ENCODE peak calls at places on chromosomes 16 and 17, in six cellular contexts. D is astrocyte of the spinal cord, M is IMR-90, I is AG09309, W is AG10803, N is fibroblast of lung. K is an unnamed sample.

GRCh38 chr17:48630925-48631692 is 5.0 kb upstream of the HOXB9 start:
- DNase-seq in D (no peak), M (no peak), I (no peak), W (no peak), N (no peak), K (no peak)

GRCh38 chr16:57530104-57530522 is 6.3 kb downstream of the CCDC102A start:
- DNase-seq in D (peak; percentile 68), M (peak; percentile 76), I (no peak), W (peak; percentile 38), N (peak; percentile 58), K (peak; percentile 78)

GRCh38 chr16:25014500-25015147 is 545 bp downstream of the ARHGAP17 start:
- DNase-seq in D (peak; percentile 42), M (peak; percentile 48), I (no peak), W (peak; percentile 59), N (peak; percentile 52), K (peak; percentile 55)

GRCh38 chr17:1800240-1800639 is 29.5 kb downstream of the SMYD4 start:
- DNase-seq in D (no peak), M (no peak), I (no peak), W (no peak), N (no peak), K (no peak)

GRCh38 chr17:61458000-61458399 is 5.8 kb downstream of the TBX4 start:
- DNase-seq in D (no peak), M (no peak), I (no peak), W (no peak), N (no peak), K (no peak)

GRCh38 chr16:4693956-4694663 is 748 bp downstream of the NUDT16L1 start:
- DNase-seq in D (peak; percentile 33), M (peak; percentile 38), I (peak; percentile 24), W (peak; percentile 46), N (peak; percentile 67), K (peak; percentile 36)

GRCh38 chr16:87201052-87201451 is 116.1 kb downstream of the C16orf95 start:
- DNase-seq in D (peak; percentile 98), M (peak; percentile 99), I (peak; percentile 96), W (peak; percentile 99), N (peak; percentile 99), K (peak; percentile 100)

GRCh38 chr17:47850373-47850691 is 631 bp downstream of the SP6 start:
- DNase-seq in D (no peak), M (no peak), I (no peak), W (no peak), N (no peak), K (no peak)

GRCh38 chr16:49441366-49441780 is 67.8 kb downstream of the C16orf78 start:
- DNase-seq in D (no peak), M (no peak), I (no peak), W (no peak), N (no peak), K (peak; percentile 8)

GRCh38 chr17:38334480-38335364 is 9.0 kb downstream of the GPR179 start:
- DNase-seq in D (no peak), M (no peak), I (no peak), W (no peak), N (no peak), K (no peak)

GRCh38 chr17:45019177-45019711 is 32.2 kb downstream of the DCAKD start:
- DNase-seq in D (no peak), M (peak; percentile 34), I (no peak), W (peak; percentile 48), N (peak; percentile 44), K (peak; percentile 61)

GRCh38 chr16:22762486-22762885 is 51.5 kb upstream of the HS3ST2 start:
- DNase-seq in D (no peak), M (no peak), I (no peak), W (no peak), N (no peak), K (no peak)

GRCh38 chr17:31674717-31675349 is 184.2 kb downstream of the COPRS start:
- DNase-seq in D (peak; percentile 52), M (peak; percentile 80), I (peak; percentile 16), W (no peak), N (peak; percentile 53), K (peak; percentile 34)

GRCh38 chr17:7951143-7951792 is 19.3 kb downstream of the CNTROB start:
- DNase-seq in D (no peak), M (no peak), I (no peak), W (no peak), N (no peak), K (no peak)

GRCh38 chr17:50196036-50196435 is 5.4 kb downstream of the COL1A1 start:
- DNase-seq in D (no peak), M (peak; percentile 30), I (no peak), W (peak; percentile 29), N (no peak), K (no peak)

GRCh38 chr16:48501516-48502377 is 108.2 kb downstream of the N4BP1 start:
- DNase-seq in D (no peak), M (no peak), I (no peak), W (no peak), N (no peak), K (peak; percentile 48)

GRCh38 chr17:78745407-78746088 is 36.5 kb downstream of the CYTH1 start:
- DNase-seq in D (peak; percentile 40), M (peak; percentile 49), I (no peak), W (peak; percentile 50), N (peak; percentile 62), K (peak; percentile 66)

GRCh38 chr17:78903101-78903779 is at the start of gene CEP295NL:
- DNase-seq in D (peak; percentile 46), M (peak; percentile 63), I (no peak), W (peak; percentile 40), N (peak; percentile 49), K (peak; percentile 43)

GRCh38 chr16:85256190-85256739 is 144.0 kb upstream of the CIBAR2 start:
- DNase-seq in D (no peak), M (no peak), I (no peak), W (no peak), N (no peak), K (no peak)

GRCh38 chr17:49074851-49075540 is 57.6 kb upstream of the B4GALNT2 start:
- DNase-seq in D (peak; percentile 51), M (no peak), I (no peak), W (peak; percentile 47), N (no peak), K (no peak)

GRCh38 chr16:69711115-69711740 is 15.1 kb downstream of the NQO1 start:
- DNase-seq in D (peak; percentile 66), M (peak; percentile 81), I (peak; percentile 46), W (no peak), N (no peak), K (peak; percentile 73)

GRCh38 chr16:23847938-23848337 is 12.2 kb downstream of the PRKCB start:
- DNase-seq in D (no peak), M (no peak), I (no peak), W (no peak), N (no peak), K (no peak)

GRCh38 chr17:39547713-39548478 is 59.8 kb downstream of the NEUROD2 start:
- DNase-seq in D (peak; percentile 32), M (no peak), I (no peak), W (peak; percentile 27), N (peak; percentile 45), K (peak; percentile 64)

GRCh38 chr17:45264430-45264829 is 2.5 kb upstream of the SPATA32 start:
- DNase-seq in D (no peak), M (no peak), I (no peak), W (no peak), N (no peak), K (no peak)

GRCh38 chr17:65360961-65361552 is 200.4 kb downstream of the AXIN2 start:
- DNase-seq in D (no peak), M (no peak), I (no peak), W (no peak), N (no peak), K (no peak)

GRCh38 chr16:65004570-65004969 is 117.3 kb downstream of the CDH11 start:
- DNase-seq in D (no peak), M (no peak), I (no peak), W (no peak), N (no peak), K (no peak)

GRCh38 chr16:65015577-65015976 is 106.3 kb downstream of the CDH11 start:
- DNase-seq in D (peak; percentile 67), M (no peak), I (no peak), W (no peak), N (no peak), K (no peak)

GRCh38 chr16:65012357-65012756 is 109.5 kb downstream of the CDH11 start:
- DNase-seq in D (peak; percentile 48), M (peak; percentile 83), I (peak; percentile 40), W (peak; percentile 61), N (peak; percentile 34), K (peak; percentile 61)

GRCh38 chr16:65005696-65006095 is 116.2 kb downstream of the CDH11 start:
- DNase-seq in D (no peak), M (peak; percentile 46), I (no peak), W (no peak), N (no peak), K (no peak)

DNA sequence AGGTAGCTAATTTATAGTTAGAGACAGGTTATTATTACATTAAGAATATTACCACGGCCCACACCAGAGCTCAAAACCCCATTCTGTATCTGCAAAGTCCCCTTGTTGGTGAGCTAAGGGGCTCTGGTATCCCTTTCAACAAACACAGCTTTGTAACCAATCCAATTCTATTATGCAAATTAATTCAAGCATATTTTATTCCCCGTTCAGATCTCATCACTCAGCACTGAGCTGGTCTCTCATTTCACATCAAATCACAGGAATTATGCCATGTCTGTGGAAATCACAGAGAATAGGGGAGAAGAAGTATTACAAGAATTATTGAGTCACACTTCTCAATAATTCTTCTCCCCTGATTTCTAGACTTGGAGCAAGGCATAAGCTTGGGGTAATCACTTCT is 111.7 kb downstream of the CDH11 start:
- DNase-seq in D (no peak), M (no peak), I (no peak), W (peak; percentile 15), N (no peak), K (no peak)
- H3K4me3 ChIP-seq in D (no peak overlapping the region), M (no peak overlapping the region), I (no peak overlapping the region), W (no peak overlapping the region), N (no peak overlapping the region), K (no peak overlapping the region)

DNA sequence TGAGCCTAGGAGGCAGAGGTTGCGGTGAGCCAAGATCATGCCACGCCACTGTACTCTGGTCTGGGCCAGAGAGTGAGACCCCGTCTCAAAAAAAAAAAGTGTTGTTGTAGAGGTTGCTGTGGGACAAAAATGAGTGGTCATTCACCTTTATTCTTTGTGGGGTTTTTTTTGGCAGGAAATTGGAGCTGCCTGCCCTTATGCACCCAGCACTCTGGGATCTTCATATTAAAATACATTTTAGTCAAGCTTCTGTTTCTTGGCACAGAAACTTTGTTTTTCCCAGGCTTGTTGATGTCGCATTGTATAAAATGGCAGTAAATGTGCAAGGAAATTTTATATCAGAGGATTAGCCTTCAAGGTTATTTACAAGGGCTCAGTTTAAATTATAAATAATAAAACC is 174.3 kb downstream of the FTO start:
- DNase-seq in D (no peak), M (no peak), I (no peak), W (no peak), N (no peak), K (peak; percentile 34)
- TF ChIP-seq CTCF in D (no peak), M (no peak), I (no peak), W (no peak), N (no peak), K (no peak)

GRCh38 chr17:82840431-82840831 is 609 bp upstream of the ZNF750 start:
- DNase-seq in D (no peak), M (no peak), I (no peak), W (no peak), N (no peak), K (no peak)
- H3K4me3 ChIP-seq in D (no peak overlapping the region), M (no peak overlapping the region), I (no peak overlapping the region), W (no peak overlapping the region), N (no peak overlapping the region), K (no peak overlapping the region)

DNA sequence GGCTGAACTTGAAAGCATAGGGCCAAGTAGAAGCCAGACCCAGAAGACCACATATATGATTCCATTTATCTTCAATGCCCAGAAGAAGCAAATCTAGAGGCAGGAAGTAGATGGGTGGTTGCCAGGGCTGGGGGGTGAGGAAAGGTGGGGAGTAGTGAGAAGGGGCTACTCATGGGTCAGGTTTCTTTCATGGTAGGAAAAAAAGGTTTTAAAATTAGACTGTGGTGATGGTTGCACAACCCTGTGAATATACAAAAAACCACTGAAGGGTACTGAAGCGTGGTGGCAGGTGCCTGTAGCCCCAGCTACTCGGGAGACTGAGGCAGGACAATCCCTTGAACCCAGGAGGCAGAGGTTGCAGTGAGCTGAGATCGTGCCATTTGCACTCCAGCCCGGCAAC is 5.4 kb downstream of the CD2BP2 start:
- DNase-seq in D (no peak), M (no peak), I (no peak), W (no peak), N (no peak), K (no peak)
- TF ChIP-seq CTCF in D (no peak), M (no peak), I (no peak), W (no peak), N (no peak), K (no peak)